ENCODE peak calls at places on chromosome 16, in eight cellular contexts. O is transverse colon, H is heart left ventricle, I is suprapubic skin, Z is tibial nerve, A is stomach, P is testis, J is prostate gland. G is an unnamed sample.
A peak's percentile ranks its signal among the peaks of the same experiment; 100 is the strongest.

GRCh38 chr16:68386628-68387027 is 61.7 kb downstream of the SMPD3 start:
- DNase-seq in I (no peak), H (no peak), P (no peak), A (peak; percentile 86), Z (no peak), O (peak; percentile 94), J (no peak), G (peak; percentile 97)

GRCh38 chr16:55655709-55656694 is at the start of gene SLC6A2:
- DNase-seq in P (peak; percentile 42), H (no peak), I (peak; percentile 76), A (no peak), J (peak; percentile 22), O (no peak), Z (no peak), G (no peak)

GRCh38 chr16:56315955-56316354 is 109.4 kb downstream of the AMFR start:
- DNase-seq in J (no peak), A (no peak), I (no peak), O (no peak), Z (no peak), P (no peak), H (no peak), G (no peak)

GRCh38 chr16:22425036-22425801 is 50.8 kb upstream of the CDR2 start:
- DNase-seq in O (no peak), H (peak; percentile 44), A (no peak), I (peak; percentile 87), P (peak; percentile 49), Z (peak; percentile 77), J (no peak), G (no peak)

GRCh38 chr16:1548234-1548633 is 14.8 kb downstream of the TMEM204 start:
- DNase-seq in Z (no peak), O (no peak), H (peak; percentile 59), J (peak; percentile 28), I (no peak), A (no peak), P (no peak), G (no peak)

GRCh38 chr16:87713469-87714229 is 52.1 kb downstream of the KLHDC4 start:
- DNase-seq in I (no peak), P (no peak), J (no peak), Z (no peak), O (no peak), H (no peak), A (no peak), G (peak; percentile 65)

GRCh38 chr16:56675685-56676210 is 6.1 kb downstream of the MT1H start:
- DNase-seq in H (no peak), J (no peak), A (no peak), P (no peak), I (no peak), O (peak; percentile 19), Z (no peak), G (peak; percentile 70)

GRCh38 chr16:53545433-53545832 is 42.4 kb upstream of the AKTIP start:
- DNase-seq in A (no peak), P (no peak), Z (no peak), H (no peak), J (no peak), I (no peak), O (no peak), G (peak; percentile 56)

GRCh38 chr16:22816475-22816874 is 2.5 kb downstream of the HS3ST2 start:
- DNase-seq in O (no peak), A (no peak), H (no peak), P (no peak), I (no peak), Z (no peak), J (no peak), G (no peak)

GRCh38 chr16:31423801-31424200 is 4.4 kb downstream of the COX6A2 start:
- DNase-seq in P (no peak), I (no peak), A (no peak), O (no peak), H (no peak), Z (no peak), J (no peak), G (no peak)

GRCh38 chr16:56357291-56357764 is 68.0 kb downstream of the AMFR start:
- DNase-seq in O (peak; percentile 7), Z (no peak), I (peak; percentile 77), J (no peak), A (peak; percentile 24), H (no peak), P (peak; percentile 13), G (peak; percentile 45)

DNA sequence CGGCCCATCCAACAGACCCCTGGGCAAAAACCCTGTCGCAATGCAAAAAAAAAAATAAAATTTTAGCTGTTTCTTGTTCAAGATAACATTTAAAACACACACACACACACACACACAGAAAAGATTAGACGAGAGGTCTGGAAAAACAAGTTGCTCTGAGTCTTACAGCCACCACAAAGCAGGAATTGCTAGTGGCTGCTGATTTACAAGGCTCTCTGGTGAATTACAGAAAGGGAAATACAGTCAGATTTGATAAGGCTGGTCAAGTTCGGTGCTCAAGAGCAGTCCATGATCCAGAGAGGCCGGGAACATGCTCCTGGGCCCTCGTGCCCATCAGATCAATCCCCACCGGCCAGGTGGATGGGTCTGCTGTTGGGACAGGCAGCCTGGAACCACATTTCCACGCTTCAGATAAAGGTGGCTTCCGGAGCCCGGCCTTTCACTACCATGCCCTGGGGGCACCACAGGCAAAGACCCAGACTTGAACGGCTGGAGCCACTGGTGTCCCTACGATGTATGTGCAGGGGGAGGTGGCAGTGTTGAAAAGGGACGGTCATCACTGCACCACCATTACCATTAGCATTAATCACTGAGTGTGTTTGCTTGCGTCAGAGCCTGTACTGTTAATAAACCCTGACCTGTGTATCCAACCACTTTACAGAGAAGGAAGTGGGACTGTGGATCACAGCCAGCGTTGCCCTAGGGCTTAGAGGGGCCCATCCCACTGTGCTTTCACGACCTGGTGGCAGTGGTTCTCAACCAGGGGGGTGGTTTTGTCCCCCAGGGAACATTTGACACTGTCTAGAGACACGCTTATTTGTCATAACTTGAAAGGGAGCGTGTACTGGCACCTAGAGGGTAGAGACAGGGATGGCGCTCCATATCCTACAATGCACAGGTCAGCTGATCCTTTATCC is 95.1 kb downstream of the XYLT1 start:
- DNase-seq in O (no peak), A (peak; percentile 42), H (no peak), J (peak; percentile 47), Z (no peak), I (no peak), P (no peak), G (no peak)
- H3K4me1 ChIP-seq in O (peaks cover 53% of the 10 kb centered on the region), A (peaks cover 22% of the 10 kb centered on the region), H (peaks cover 35% of the 10 kb centered on the region), J (peaks cover 14% of the 10 kb centered on the region), Z (peaks cover 35% of the 10 kb centered on the region), I (peaks cover 29% of the 10 kb centered on the region), P (peaks cover 31% of the 10 kb centered on the region), G (peaks cover 29% of the 10 kb centered on the region)

DNA sequence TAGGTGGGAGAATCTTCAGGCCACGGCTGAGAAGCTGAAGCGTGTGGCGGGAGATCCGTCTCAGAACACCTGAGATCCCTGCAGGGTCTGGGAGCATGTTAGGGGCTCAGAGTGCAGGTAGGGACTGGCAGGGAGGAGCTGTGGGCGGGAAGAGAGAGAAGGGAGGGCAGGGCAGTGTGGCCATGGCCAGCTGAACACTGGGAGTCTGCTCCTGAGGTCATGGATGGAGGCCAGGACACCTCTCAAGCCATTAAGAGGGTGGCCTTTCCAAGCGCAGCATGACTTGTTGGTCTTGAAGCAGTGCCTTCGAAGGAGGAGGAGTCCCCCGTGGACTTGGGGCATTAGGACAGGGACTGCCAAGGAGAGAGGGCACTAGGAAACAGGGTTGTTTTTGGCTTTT is 23.7 kb downstream of the NAA60 start:
- DNase-seq in A (no peak), H (peak; percentile 34), I (no peak), J (no peak), O (no peak), P (no peak), Z (no peak), G (no peak)
- TF ChIP-seq POLR2A in A (no peak), H (no peak), I (no peak), J (no peak), O (no peak), P (no peak), Z (no peak), G (no peak)

DNA sequence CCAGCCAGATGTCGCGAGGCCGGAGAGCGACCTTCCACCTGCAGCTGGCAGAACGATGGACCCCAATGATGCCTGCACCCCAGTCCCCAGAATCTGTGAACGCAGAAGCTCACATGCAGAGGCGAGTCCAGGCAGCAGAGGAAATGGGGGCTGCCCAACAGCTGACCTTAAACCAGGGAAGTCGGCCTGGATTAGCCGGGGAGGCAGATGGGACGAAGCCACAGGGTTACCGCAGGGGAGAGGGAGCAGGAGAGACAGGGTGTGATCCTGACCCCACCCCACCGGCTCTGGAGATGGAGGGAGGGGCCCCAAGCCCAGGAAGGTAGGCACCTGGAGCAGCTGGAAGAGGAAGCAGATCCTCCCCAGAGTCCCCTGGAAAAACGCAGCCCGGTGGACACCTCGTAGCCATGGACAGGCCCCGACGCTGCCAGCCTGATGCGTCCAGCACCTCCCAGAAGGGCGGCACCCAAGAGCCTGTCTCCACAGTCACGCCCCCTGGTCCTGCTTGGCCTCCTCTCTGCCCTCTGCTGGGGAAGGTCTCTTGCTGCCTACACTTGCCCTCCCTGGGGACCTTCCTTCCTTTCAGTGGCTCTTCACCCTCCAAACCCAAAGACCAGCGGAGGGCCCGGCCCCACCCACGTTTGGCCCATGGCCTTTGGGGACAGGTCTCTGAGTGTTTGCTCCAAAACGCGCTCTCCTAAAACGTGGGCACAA is 37.3 kb downstream of the PIEZO1 start:
- DNase-seq in J (no peak), A (peak; percentile 36), O (peak; percentile 68), I (no peak), H (no peak), P (no peak), Z (no peak), G (no peak)
- TF ChIP-seq CTCF in J (no peak), A (no peak), O (peak; percentile 45), I (peak; percentile 24), H (no peak), P (no peak), Z (no peak), G (no peak)

GRCh38 chr16:70399326-70399725 is 39.6 kb downstream of the ST3GAL2 start:
- DNase-seq in P (no peak), A (no peak), I (no peak), O (no peak), J (no peak), H (no peak), Z (no peak), G (no peak)
- H3K4me1 ChIP-seq in P (no peaks in the 10 kb centered on the region), A (no peaks in the 10 kb centered on the region), I (peaks cover 6% of the 10 kb centered on the region), O (peaks cover 11% of the 10 kb centered on the region), J (no peaks in the 10 kb centered on the region), H (peaks cover 19% of the 10 kb centered on the region), Z (peaks cover under 1% of the 10 kb centered on the region), G (peaks cover 6% of the 10 kb centered on the region)

GRCh38 chr16:4646773-4647660 is 22.4 kb downstream of the MGRN1 start:
- DNase-seq in H (no peak), P (no peak), Z (no peak), A (no peak), J (no peak), I (no peak), O (no peak), G (no peak)
- TF ChIP-seq POLR2A in H (no peak), P (no peak), Z (no peak), A (no peak), J (no peak), I (no peak), O (no peak), G (no peak)